ENCODE peak calls at places on chromosomes 11 and 22, in six cellular contexts. T, Q, E, X, C and U are unnamed samples.

GRCh38 chr11:13667245-13667644 is 1.2 kb upstream of the FAR1 start:
- DNase-seq in T (no peak), Q (no peak), E (no peak), X (no peak), C (no peak), U (no peak)

GRCh38 chr11:71518506-71519471 is 8.3 kb upstream of the KRTAP5-7 start:
- DNase-seq in T (no peak), Q (no peak), E (no peak), X (no peak), C (no peak), U (no peak)

GRCh38 chr11:102007567-102008437 is 39.4 kb upstream of the CFAP300 start:
- DNase-seq in T (peak; percentile 59), Q (no peak), E (no peak), X (no peak), C (peak; percentile 57), U (peak; percentile 76)

GRCh38 chr11:109698237-109698636 is 276.2 kb downstream of the C11orf87 start:
- DNase-seq in T (no peak), Q (no peak), E (no peak), X (no peak), C (no peak), U (no peak)

GRCh38 chr11:125750629-125751028 is 4.5 kb downstream of the PATE1 start:
- DNase-seq in T (no peak), Q (no peak), E (no peak), X (no peak), C (no peak), U (no peak)

GRCh38 chr11:66976048-66976467 is 954 bp downstream of the C11orf86 start:
- DNase-seq in T (peak; percentile 46), Q (no peak), E (no peak), X (no peak), C (no peak), U (peak; percentile 57)

GRCh38 chr11:69400769-69401590 is 80.5 kb upstream of the LINC01488 start:
- DNase-seq in T (no peak), Q (no peak), E (no peak), X (no peak), C (no peak), U (no peak)

GRCh38 chr11:82899191-82899820 is 924 bp downstream of the PRCP start:
- DNase-seq in T (no peak), Q (no peak), E (no peak), X (no peak), C (no peak), U (no peak)

GRCh38 chr11:70481625-70482528 is 83.5 kb downstream of the CTTN start:
- DNase-seq in T (peak; percentile 41), Q (no peak), E (peak; percentile 90), X (no peak), C (peak; percentile 86), U (no peak)

GRCh38 chr11:69848196-69848595 is 29.0 kb upstream of the FGF3 start:
- DNase-seq in T (peak; percentile 69), Q (no peak), E (no peak), X (no peak), C (no peak), U (peak; percentile 46)

GRCh38 chr11:62832346-62833234 is at the start of gene TEX54:
- DNase-seq in T (peak; percentile 65), Q (no peak), E (peak; percentile 64), X (no peak), C (no peak), U (no peak)

GRCh38 chr11:12680246-12680939 is 6.2 kb downstream of the TEAD1 start:
- DNase-seq in T (peak; percentile 90), Q (peak; percentile 75), E (peak; percentile 91), X (peak; percentile 79), C (no peak), U (peak; percentile 95)

GRCh38 chr11:59706518-59707285 is 6.9 kb downstream of the OR10V1 start:
- DNase-seq in T (peak; percentile 54), Q (no peak), E (no peak), X (no peak), C (peak; percentile 50), U (no peak)

GRCh38 chr11:65541093-65542010 is 16.5 kb downstream of the SCYL1 start:
- DNase-seq in T (no peak), Q (no peak), E (no peak), X (no peak), C (no peak), U (no peak)

GRCh38 chr11:93929407-93929806 is 79.0 kb upstream of the VSTM5 start:
- DNase-seq in T (no peak), Q (no peak), E (no peak), X (no peak), C (no peak), U (no peak)

GRCh38 chr11:75328426-75329277 is 22.8 kb downstream of the ARRB1 start:
- DNase-seq in T (peak; percentile 90), Q (peak; percentile 81), E (peak; percentile 73), X (peak; percentile 82), C (peak; percentile 35), U (peak; percentile 85)

GRCh38 chr11:16945671-16946469 is 68.3 kb downstream of the PLEKHA7 start:
- DNase-seq in T (peak; percentile 86), Q (peak; percentile 21), E (no peak), X (no peak), C (peak; percentile 51), U (peak; percentile 53)

GRCh38 chr11:95556342-95557151 is 233.0 kb downstream of the FAM76B start:
- DNase-seq in T (peak; percentile 17), Q (no peak), E (no peak), X (no peak), C (no peak), U (peak; percentile 80)

GRCh38 chr22:22689621-22690345 is 45.4 kb downstream of the GGTLC2 start:
- DNase-seq in T (no peak), Q (no peak), E (no peak), X (no peak), C (no peak), U (no peak)

GRCh38 chr22:47654922-47655451 is 892.5 kb downstream of the TBC1D22A start:
- DNase-seq in T (no peak), Q (no peak), E (no peak), X (no peak), C (no peak), U (no peak)

GRCh38 chr11:1765871-1766718 is 2.4 kb upstream of the CTSD start:
- DNase-seq in T (no peak), Q (no peak), E (peak; percentile 42), X (peak; percentile 19), C (no peak), U (peak; percentile 22)

GRCh38 chr11:125069796-125070195 is 6.7 kb downstream of the SLC37A2 start:
- DNase-seq in T (no peak), Q (no peak), E (no peak), X (no peak), C (no peak), U (no peak)

GRCh38 chr11:121486054-121486453 is 33.3 kb upstream of the SORL1-AS1 start:
- DNase-seq in T (no peak), Q (no peak), E (no peak), X (no peak), C (no peak), U (no peak)

GRCh38 chr11:57224537-57224936 is 12.5 kb downstream of the APLNR start:
- DNase-seq in T (no peak), Q (no peak), E (no peak), X (no peak), C (no peak), U (peak; percentile 23)

GRCh38 chr11:82458777-82459176 is 274.9 kb downstream of the FAM181B start:
- DNase-seq in T (no peak), Q (no peak), E (no peak), X (no peak), C (no peak), U (no peak)

GRCh38 chr11:19923631-19924030 is 211.0 kb downstream of the NAV2 start:
- DNase-seq in T (no peak), Q (no peak), E (no peak), X (no peak), C (no peak), U (no peak)

GRCh38 chr22:33006220-33006954 is 51.8 kb downstream of the SYN3 start:
- DNase-seq in T (peak; percentile 52), Q (no peak), E (no peak), X (no peak), C (no peak), U (no peak)

DNA sequence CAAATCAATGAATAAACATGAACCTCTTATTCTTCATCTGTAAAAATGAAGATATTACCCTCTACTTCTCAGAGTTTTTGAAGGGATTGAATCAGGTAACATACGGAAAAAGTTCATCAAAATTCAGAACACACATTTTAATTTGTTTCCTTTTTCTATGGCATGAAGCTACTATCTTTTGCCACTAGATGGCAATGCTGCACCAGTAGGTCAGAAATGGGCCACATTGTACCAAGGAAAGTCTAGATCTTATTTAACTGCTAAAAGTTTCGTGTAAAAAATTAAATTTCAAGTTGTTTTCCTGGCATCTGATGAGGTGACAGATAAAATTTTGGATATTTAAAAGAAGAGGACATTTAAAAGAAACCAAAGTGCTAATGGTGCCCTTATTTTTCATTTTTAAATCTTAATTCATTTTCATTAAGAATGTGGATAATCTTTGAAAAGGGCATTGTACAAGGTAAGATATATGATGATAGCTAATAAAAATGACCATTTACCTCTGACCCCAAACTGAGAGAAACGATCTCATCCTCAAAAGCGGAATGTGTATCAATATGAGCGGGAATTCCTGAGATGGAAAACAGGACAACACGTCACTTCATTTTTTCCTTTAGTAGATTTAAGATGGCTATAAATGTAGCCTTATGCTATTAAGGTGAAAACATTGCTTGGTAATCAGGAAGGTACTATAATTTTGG is 16.1 kb downstream of the ALKBH8 start:
- DNase-seq in T (peak; percentile 66), Q (no peak), E (no peak), X (no peak), C (no peak), U (peak; percentile 72)
- TF ChIP-seq CTCF in T (peak; percentile 80), Q (peak; percentile 86), E (peak; percentile 82), X (peak; percentile 65), C (peak; percentile 81), U (peak; percentile 96)

DNA sequence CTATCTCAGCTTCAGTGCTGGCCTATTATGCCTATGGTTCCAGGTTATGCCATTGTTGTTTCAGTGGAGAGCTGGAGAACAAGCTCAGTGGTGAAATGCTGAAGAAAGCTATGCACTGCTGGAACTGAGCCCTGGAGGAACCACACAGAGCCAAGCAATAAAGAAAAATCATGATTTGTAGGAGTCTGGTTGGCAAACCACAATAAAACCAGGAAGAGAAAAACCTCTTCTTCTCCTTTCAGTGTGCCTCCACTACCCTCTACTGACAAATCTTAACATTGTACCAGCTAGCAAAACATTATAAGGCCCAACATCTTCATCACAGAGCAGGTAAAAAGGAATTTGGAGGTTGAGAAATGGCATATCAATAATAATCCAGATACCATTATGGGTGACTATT is 5.3 kb downstream of the OR51F2 start:
- DNase-seq in T (peak; percentile 19), Q (no peak), E (no peak), X (no peak), C (no peak), U (no peak)
- TF ChIP-seq CTCF in T (peak; percentile 47), Q (no peak), E (peak; percentile 44), X (peak; percentile 60), C (peak; percentile 19), U (peak; percentile 35)

GRCh38 chr11:84549221-84549620 is 1077.9 kb downstream of the DLG2 start:
- DNase-seq in T (no peak), Q (no peak), E (no peak), X (no peak), C (no peak), U (no peak)

GRCh38 chr11:84541711-84542340 is 1085.3 kb downstream of the DLG2 start:
- DNase-seq in T (no peak), Q (no peak), E (no peak), X (no peak), C (no peak), U (no peak)

GRCh38 chr11:84543367-84544159 is 1083.6 kb downstream of the DLG2 start:
- DNase-seq in T (no peak), Q (no peak), E (no peak), X (no peak), C (no peak), U (peak; percentile 7)
- TF ChIP-seq CTCF in T (no peak), Q (no peak), E (no peak), X (no peak), C (no peak), U (no peak)

GRCh38 chr11:112780351-112781043 is 180.7 kb upstream of the NCAM1 start:
- DNase-seq in T (peak; percentile 72), Q (no peak), E (peak; percentile 61), X (no peak), C (no peak), U (no peak)
- TF ChIP-seq CTCF in T (no peak), Q (no peak), E (no peak), X (no peak), C (no peak), U (no peak)